ENCODE peak calls at places on chromosome 4, in five cellular contexts. O is CD8-positive, alpha-beta memory T cell; G is CD4-positive, alpha-beta memory T cell; W is HepG2; J is breast epithelium. S is an unnamed sample. For H3K4me1, the result is how much of the 10 kb centered on the place peaks cover.

GRCh38 chr4:121072836-121073362 is 564 bp upstream of the NDNF start:
- DNase-seq in W (no peak), O (no peak), G (no peak), J (no peak), S (no peak)

GRCh38 chr4:82500106-82500738 is 61.6 kb downstream of the TMEM150C start:
- DNase-seq in W (no peak), O (no peak), G (no peak), J (no peak), S (no peak)

GRCh38 chr4:185019451-185020292 is 1.4 kb downstream of the HELT start:
- DNase-seq in O (no peak), W (no peak), G (no peak), J (no peak), S (no peak)

GRCh38 chr4:100017627-100018310 is 67.7 kb upstream of the H2AZ1 start:
- DNase-seq in O (no peak), J (no peak), W (no peak), G (no peak), S (no peak)

GRCh38 chr4:91322961-91323360 is 980.8 kb upstream of the GRID2 start:
- DNase-seq in J (no peak), G (no peak), W (no peak), O (no peak), S (no peak)

GRCh38 chr4:157818946-157819692 is 353.7 kb downstream of the GASK1B start:
- DNase-seq in W (no peak), J (no peak), O (no peak), G (no peak), S (no peak)

GRCh38 chr4:147793569-147793968 is 61.7 kb downstream of the ARHGAP10 start:
- DNase-seq in O (no peak), W (no peak), J (no peak), G (no peak), S (no peak)

GRCh38 chr4:157043131-157043530 is 32.8 kb upstream of the GLRB start:
- DNase-seq in J (no peak), O (no peak), W (peak), G (no peak), S (no peak)

GRCh38 chr4:177190995-177191568 is 118.6 kb upstream of the NEIL3 start:
- DNase-seq in O (no peak), J (no peak), G (no peak), W (no peak), S (no peak)

GRCh38 chr4:114017120-114017917 is 37.9 kb upstream of the ARSJ start:
- DNase-seq in O (no peak), G (no peak), W (no peak), J (no peak), S (no peak)

GRCh38 chr4:185839770-185840169 is 27.8 kb upstream of the SORBS2 start:
- DNase-seq in W (no peak), J (no peak), O (no peak), G (no peak), S (no peak)

GRCh38 chr4:76282941-76283689 is 23.4 kb upstream of the STBD1 start:
- DNase-seq in O (no peak), G (no peak), J (no peak), W (no peak), S (no peak)

GRCh38 chr4:15756361-15756861 is 21.7 kb upstream of the CD38 start:
- DNase-seq in O (peak), J (no peak), G (peak), W (peak), S (no peak)

GRCh38 chr4:17771284-17771908 is 10.0 kb downstream of the FAM184B start:
- DNase-seq in O (no peak), G (no peak), W (no peak), J (peak), S (no peak)

GRCh38 chr4:180630012-180630411 is 1613.2 kb upstream of the TENM3 start:
- DNase-seq in O (no peak), G (no peak), J (no peak), W (no peak), S (no peak)

GRCh38 chr4:130233377-130234047 is 1137.6 kb downstream of the C4orf33 start:
- DNase-seq in J (no peak), G (peak), O (no peak), W (no peak), S (no peak)

GRCh38 chr4:62901101-62901500 is 1508.1 kb downstream of the TECRL start:
- DNase-seq in J (no peak), W (peak), O (no peak), G (no peak), S (no peak)

GRCh38 chr4:100716416-100716815 is 198.6 kb upstream of the EMCN start:
- DNase-seq in G (no peak), J (no peak), O (no peak), W (no peak), S (no peak)

GRCh38 chr4:112807999-112808398 is 171.1 kb downstream of the LARP7 start:
- DNase-seq in O (no peak), G (no peak), J (no peak), W (no peak), S (no peak)

GRCh38 chr4:7424553-7425111 is 10.1 kb downstream of the PSAPL1 start:
- DNase-seq in J (peak), O (no peak), G (no peak), W (no peak), S (no peak)

GRCh38 chr4:14096406-14096965 is 469.0 kb upstream of the BOD1L1 start:
- DNase-seq in G (no peak), J (no peak), W (no peak), O (no peak), S (no peak)

GRCh38 chr4:172202480-172203076 is 389.4 kb downstream of the GALNTL6 start:
- DNase-seq in O (no peak), W (peak), J (no peak), G (no peak), S (no peak)

GRCh38 chr4:107279729-107280128 is 243.6 kb upstream of the DKK2 start:
- DNase-seq in G (no peak), O (no peak), W (peak), J (no peak), S (no peak)

GRCh38 chr4:119106036-119107000 is 29.3 kb upstream of the MYOZ2 start:
- DNase-seq in W (no peak), G (no peak), J (peak), O (no peak), S (no peak)

GRCh38 chr4:124943938-124944337 is 231.4 kb upstream of the ANKRD50 start:
- DNase-seq in O (no peak), G (no peak), W (no peak), J (no peak), S (no peak)
- H3K4me1 ChIP-seq in O (under half), G (under half), W (under half), J (under half), S (under half)

GRCh38 chr4:141395246-141395830 is 174.6 kb downstream of the ZNF330 start:
- DNase-seq in J (no peak), G (no peak), W (no peak), O (no peak), S (no peak)
- H3K4me1 ChIP-seq in J (under half), G (under half), W (under half), O (under half), S (under half)

DNA sequence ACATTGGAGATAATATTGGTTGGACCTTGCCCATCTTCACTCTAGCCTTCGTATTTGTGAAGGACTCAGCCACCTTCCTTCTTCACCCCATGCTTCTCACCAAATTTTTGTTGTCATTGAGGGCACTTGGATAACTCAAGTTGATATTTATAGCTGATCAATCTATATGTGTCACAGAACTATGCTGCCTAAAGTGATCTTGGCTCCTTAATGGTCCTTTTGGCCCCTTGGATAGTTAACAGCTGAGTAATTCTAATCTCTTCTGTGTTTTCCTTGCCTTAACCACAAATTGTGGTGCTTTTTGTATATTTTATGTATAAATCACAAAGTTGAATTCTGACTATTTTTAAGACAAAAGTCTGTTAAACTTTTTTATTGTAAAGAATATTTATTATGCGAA is 6.6 kb downstream of the SPRY1 start:
- DNase-seq in G (no peak), J (no peak), W (no peak), O (no peak), S (no peak)
- H3K4me1 ChIP-seq in G (under half), J (under half), W (half or more), O (under half), S (half or more)

GRCh38 chr4:141121768-141122415 is 11.4 kb downstream of the RNF150 start:
- DNase-seq in G (no peak), W (no peak), O (no peak), J (no peak), S (no peak)
- H3K4me1 ChIP-seq in G (under half), W (under half), O (under half), J (under half), S (under half)

S was measured in vagina.